ENCODE peak calls at places on chromosomes 12 and 14, in six cellular contexts. J, X, W, Q, D and G are unnamed samples.

GRCh38 chr12:1115471-1116242 is 124.6 kb downstream of the ERC1 start:
- DNase-seq in J (no peak), X (peak; percentile 71), W (no peak), Q (peak; percentile 92), D (peak; percentile 11), G (no peak)

GRCh38 chr12:127507336-127507735 is 759.6 kb upstream of the TMEM132C start:
- DNase-seq in J (no peak), X (no peak), W (no peak), Q (no peak), D (no peak), G (no peak)

GRCh38 chr14:88791629-88792571 is 853 bp downstream of the EML5 start:
- DNase-seq in J (peak; percentile 22), X (peak; percentile 8), W (peak; percentile 33), Q (no peak), D (no peak), G (no peak)

GRCh38 chr12:936377-937345 is 12.8 kb downstream of the RAD52 start:
- DNase-seq in J (no peak), X (no peak), W (no peak), Q (no peak), D (no peak), G (no peak)

GRCh38 chr12:104865080-104865479 is 93.0 kb downstream of the SLC41A2 start:
- DNase-seq in J (no peak), X (no peak), W (no peak), Q (no peak), D (no peak), G (no peak)

GRCh38 chr12:74349925-74350324 is 187.7 kb upstream of the ATXN7L3B start:
- DNase-seq in J (no peak), X (no peak), W (no peak), Q (no peak), D (no peak), G (no peak)

GRCh38 chr12:120199595-120200306 is 1.2 kb downstream of the RPLP0 start:
- DNase-seq in J (peak; percentile 56), X (no peak), W (peak; percentile 43), Q (peak; percentile 73), D (peak; percentile 16), G (no peak)

GRCh38 chr12:39780527-39781446 is 161.2 kb upstream of the ABCD2 start:
- DNase-seq in J (no peak), X (no peak), W (no peak), Q (no peak), D (no peak), G (no peak)

GRCh38 chr12:93570552-93571359 is 1.7 kb upstream of the SOCS2 start:
- DNase-seq in J (peak; percentile 97), X (peak; percentile 98), W (peak; percentile 97), Q (peak; percentile 99), D (peak; percentile 85), G (no peak)

GRCh38 chr12:93568091-93568490 is 4.4 kb upstream of the SOCS2 start:
- DNase-seq in J (no peak), X (no peak), W (no peak), Q (no peak), D (no peak), G (no peak)

GRCh38 chr12:93567174-93567573 is 5.3 kb upstream of the SOCS2 start:
- DNase-seq in J (peak; percentile 52), X (no peak), W (no peak), Q (no peak), D (no peak), G (no peak)

GRCh38 chr12:93569656-93570551 is 2.6 kb upstream of the SOCS2 start:
- DNase-seq in J (peak; percentile 86), X (peak; percentile 93), W (peak; percentile 91), Q (peak; percentile 83), D (peak; percentile 65), G (no peak)

DNA sequence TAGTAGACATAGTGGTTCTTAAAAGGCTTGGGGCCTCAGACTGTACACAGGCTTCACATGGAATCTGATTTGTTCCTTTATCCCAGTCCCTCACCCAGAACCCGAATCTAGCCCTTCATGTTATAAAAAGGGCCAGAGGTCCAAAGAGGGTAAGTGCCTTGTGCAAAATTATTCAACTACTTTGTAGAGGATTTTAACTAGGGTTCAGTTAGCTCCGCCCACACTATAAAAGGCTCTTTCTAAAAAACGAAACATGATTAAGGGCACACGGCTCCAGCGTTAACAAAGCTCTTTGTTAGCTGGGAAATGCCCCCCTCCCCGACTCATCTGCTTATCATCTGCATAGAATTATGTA is 3.2 kb upstream of the SOCS2 start:
- DNase-seq in J (no peak), X (no peak), W (no peak), Q (peak; percentile 8), D (no peak), G (no peak)
- H3K4me3 ChIP-seq in J (peak overlapping the region; percentile 95), X (no peak overlapping the region), W (no peak overlapping the region), Q (peak overlapping the region; percentile 71), D (peak overlapping the region; percentile 77), G (peak overlapping the region; percentile 83)

GRCh38 chr12:107560194-107560905 is 125.2 kb upstream of the PWP1 start:
- DNase-seq in J (no peak), X (no peak), W (no peak), Q (peak; percentile 10), D (no peak), G (no peak)
- TF ChIP-seq CTCF in J (no peak), X (no peak), W (no peak), Q (no peak), D (peak; percentile 19), G (peak; percentile 3)

DNA sequence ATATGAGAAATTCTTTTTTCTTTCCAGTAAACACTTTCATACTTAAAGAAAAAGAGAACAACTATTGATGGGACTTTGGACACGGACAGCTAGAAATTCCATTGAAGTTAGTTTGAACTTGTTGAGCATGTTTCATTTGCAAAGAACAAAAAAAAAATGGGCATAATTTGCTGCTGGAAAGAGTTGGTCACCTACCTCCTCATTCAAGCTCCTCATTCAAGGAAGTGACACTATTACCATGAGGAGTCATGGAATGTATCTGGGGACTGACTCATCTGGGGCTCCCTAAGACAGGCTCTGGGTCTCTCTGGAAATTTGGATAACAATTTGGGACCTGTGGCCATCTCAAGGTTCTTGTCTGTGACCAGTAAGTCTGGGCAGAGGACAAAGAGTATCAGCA is 50.4 kb downstream of the KICS2 start:
- DNase-seq in J (no peak), X (no peak), W (peak; percentile 32), Q (peak; percentile 72), D (no peak), G (no peak)
- H3K4me3 ChIP-seq in J (no peak overlapping the region), X (no peak overlapping the region), W (no peak overlapping the region), Q (no peak overlapping the region), D (no peak overlapping the region), G (no peak overlapping the region)

GRCh38 chr14:69616408-69616773 is 5.0 kb downstream of the SUSD6 start:
- DNase-seq in J (no peak), X (no peak), W (no peak), Q (no peak), D (no peak), G (no peak)

GRCh38 chr14:69613312-69614073 is 2.1 kb downstream of the SUSD6 start:
- DNase-seq in J (no peak), X (no peak), W (no peak), Q (no peak), D (no peak), G (no peak)

GRCh38 chr14:69614592-69614991 is 3.2 kb downstream of the SUSD6 start:
- DNase-seq in J (no peak), X (no peak), W (peak; percentile 39), Q (no peak), D (no peak), G (no peak)

GRCh38 chr14:69617796-69618195 is 6.4 kb downstream of the SUSD6 start:
- DNase-seq in J (no peak), X (no peak), W (no peak), Q (no peak), D (no peak), G (no peak)

DNA sequence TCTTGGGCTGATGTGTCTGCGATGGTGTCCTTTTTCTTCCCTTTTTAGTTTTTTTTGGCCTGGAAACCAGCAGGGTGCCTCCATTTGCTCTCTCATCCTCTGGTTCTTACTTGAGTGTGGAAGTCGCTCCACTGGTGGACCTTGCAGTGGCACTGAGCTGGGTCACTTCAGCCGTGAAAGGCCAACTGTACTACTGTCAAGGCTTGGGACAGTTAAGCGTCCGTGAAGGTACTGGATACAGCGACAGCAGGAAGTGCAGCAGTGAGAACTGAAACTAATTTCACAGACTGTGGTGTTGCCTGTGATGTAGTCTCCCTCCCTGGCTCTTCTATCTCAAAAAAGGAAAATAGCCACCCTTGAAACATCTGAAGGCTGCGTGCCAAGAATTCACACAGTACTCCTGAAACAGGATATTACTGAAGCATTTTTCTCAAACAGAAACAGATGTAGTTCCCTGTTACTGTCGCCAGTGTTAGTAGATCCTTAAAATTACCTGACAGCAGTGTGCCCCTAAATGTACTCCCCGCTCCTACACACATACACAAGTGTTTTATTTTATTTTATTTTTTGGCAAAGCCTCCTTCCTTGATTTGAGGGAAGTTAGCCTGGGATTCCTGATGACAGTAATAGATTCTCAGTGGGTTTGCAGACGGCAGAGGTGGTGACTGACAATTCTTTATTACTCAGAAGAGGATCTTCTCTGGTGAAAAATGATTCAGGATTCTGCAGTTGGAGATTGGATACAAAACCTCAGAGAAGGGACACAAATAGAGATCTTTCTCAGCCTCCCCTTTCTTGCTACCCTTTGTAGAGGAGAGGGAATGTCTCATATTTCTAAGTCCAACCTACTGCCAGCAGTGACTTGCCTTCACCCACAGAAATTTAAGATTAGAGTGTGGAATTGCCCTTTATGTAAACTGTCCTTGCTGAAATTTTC is 4.3 kb downstream of the SUSD6 start:
- DNase-seq in J (peak; percentile 63), X (no peak), W (peak; percentile 77), Q (peak; percentile 23), D (peak; percentile 45), G (no peak)
- TF ChIP-seq CTCF in J (peak; percentile 15), X (no peak), W (peak; percentile 49), Q (no peak), D (no peak), G (no peak)